ENCODE peak calls at places on chromosome 18, in seven cellular contexts. O, X, I, W, S, R and M are unnamed samples.

GRCh38 chr18:22433960-22434359 is 16.2 kb upstream of the CTAGE1 start:
- DNase-seq in O (no peak), R (peak; percentile 64), X (peak; percentile 41), W (no peak), S (no peak), I (no peak), M (no peak)

GRCh38 chr18:36628435-36629094 is 200.2 kb downstream of the TPGS2 start:
- DNase-seq in O (no peak), X (peak; percentile 67), R (peak; percentile 63), W (no peak), I (no peak), S (no peak), M (peak; percentile 36)

GRCh38 chr18:62457830-62458229 is 65.0 kb upstream of the ZCCHC2 start:
- DNase-seq in R (no peak), W (no peak), S (no peak), X (no peak), I (no peak), O (no peak), M (no peak)

GRCh38 chr18:45081579-45082181 is 401.0 kb downstream of the SETBP1 start:
- DNase-seq in I (no peak), W (no peak), X (peak; percentile 32), S (peak; percentile 24), O (no peak), R (no peak), M (no peak)

GRCh38 chr18:10020176-10020575 is 106.4 kb downstream of the VAPA start:
- DNase-seq in X (peak; percentile 76), R (no peak), W (no peak), I (no peak), O (no peak), S (peak; percentile 70), M (no peak)

GRCh38 chr18:13915973-13916372 is 637 bp upstream of the MC2R start:
- DNase-seq in W (no peak), S (no peak), O (peak; percentile 42), R (no peak), I (no peak), X (peak; percentile 13), M (peak; percentile 23)

GRCh38 chr18:77052656-77053309 is 79.8 kb downstream of the MBP start:
- DNase-seq in O (no peak), S (peak; percentile 97), X (no peak), I (no peak), R (no peak), W (no peak), M (no peak)

GRCh38 chr18:38025433-38026038 is 459.9 kb upstream of the CELF4 start:
- DNase-seq in O (no peak), R (no peak), W (no peak), S (no peak), X (peak; percentile 15), I (no peak), M (peak; percentile 23)

GRCh38 chr18:48901145-48902022 is 49.4 kb downstream of the SMAD7 start:
- DNase-seq in O (no peak), S (no peak), I (no peak), W (no peak), X (no peak), R (no peak), M (no peak)

GRCh38 chr18:79853993-79854364 is 56.2 kb downstream of the KCNG2 start:
- DNase-seq in S (no peak), R (no peak), I (no peak), X (no peak), W (no peak), O (no peak), M (no peak)

GRCh38 chr18:23719634-23720201 is 30.5 kb downstream of the LAMA3 start:
- DNase-seq in X (peak; percentile 97), S (no peak), O (no peak), W (no peak), R (peak; percentile 98), I (no peak), M (peak; percentile 63)

GRCh38 chr18:75625966-75626365 is 198.5 kb upstream of the SMIM21 start:
- DNase-seq in X (peak; percentile 66), R (no peak), W (no peak), O (no peak), I (no peak), S (no peak), M (no peak)